ENCODE peak calls at places on chromosome 10, in six cellular contexts. W is astrocyte of the spinal cord, G is GM20000, I is ovary, S is bronchial epithelial cell, T is esophagus muscularis mucosa. O is an unnamed sample.

GRCh38 chr10:6314620-6315205 is 112.0 kb downstream of the PFKFB3 start:
- DNase-seq in W (no peak), G (no peak), I (no peak), S (peak), T (no peak), O (no peak)

GRCh38 chr10:71735709-71736569 is 16.4 kb upstream of the C10orf105 start:
- DNase-seq in W (no peak), G (peak), I (no peak), S (no peak), T (no peak), O (no peak)

GRCh38 chr10:102780246-102780645 is 36.5 kb downstream of the WBP1L start:
- DNase-seq in W (peak), G (no peak), I (no peak), S (peak), T (no peak), O (no peak)

GRCh38 chr10:123117644-123118409 is 17.9 kb upstream of the HMX3 start:
- DNase-seq in W (no peak), G (no peak), I (no peak), S (no peak), T (no peak), O (no peak)

GRCh38 chr10:120433176-120433575 is 23.9 kb upstream of the PLPP4 start:
- DNase-seq in W (no peak), G (no peak), I (no peak), S (no peak), T (no peak), O (no peak)

GRCh38 chr10:95327367-95327766 is 36.6 kb upstream of the PDLIM1 start:
- DNase-seq in W (peak), G (no peak), I (no peak), S (peak), T (no peak), O (no peak)

GRCh38 chr10:14801693-14802092 is 27.0 kb upstream of the FAM107B start:
- DNase-seq in W (no peak), G (no peak), I (no peak), S (no peak), T (no peak), O (no peak)

GRCh38 chr10:103226011-103226410 is 19.7 kb upstream of the RPEL1 start:
- DNase-seq in W (no peak), G (no peak), I (no peak), S (peak), T (no peak), O (no peak)

GRCh38 chr10:89535185-89536012 is at the start of gene SLC16A12:
- DNase-seq in W (peak), G (peak), I (peak), S (no peak), T (no peak), O (no peak)

GRCh38 chr10:57222603-57223002 is 861.5 kb upstream of the ZWINT start:
- DNase-seq in W (no peak), G (no peak), I (no peak), S (no peak), T (no peak), O (no peak)

GRCh38 chr10:85977642-85978041 is 389.0 kb downstream of the GRID1 start:
- DNase-seq in W (no peak), G (no peak), I (no peak), S (no peak), T (peak), O (no peak)

GRCh38 chr10:91023708-91024438 is 103.0 kb upstream of the ANKRD1 start:
- DNase-seq in W (no peak), G (no peak), I (no peak), S (no peak), T (no peak), O (no peak)

GRCh38 chr10:113326160-113327111 is 226.4 kb upstream of the HABP2 start:
- DNase-seq in W (peak), G (peak), I (no peak), S (peak), T (no peak), O (no peak)

GRCh38 chr10:45655219-45655618 is 17.4 kb downstream of the ZFAND4 start:
- DNase-seq in W (no peak), G (no peak), I (no peak), S (no peak), T (no peak), O (no peak)

GRCh38 chr10:29849434-29849833 is 210.0 kb downstream of the JCAD start:
- DNase-seq in W (peak), G (no peak), I (no peak), S (no peak), T (no peak), O (no peak)

GRCh38 chr10:97939446-97939990 is 89.9 kb downstream of the GOLGA7B start:
- DNase-seq in W (no peak), G (no peak), I (no peak), S (peak), T (no peak), O (no peak)

GRCh38 chr10:34223658-34224057 is 591.4 kb downstream of the PARD3 start:
- DNase-seq in W (no peak), G (no peak), I (no peak), S (no peak), T (no peak), O (no peak)

GRCh38 chr10:13890617-13891541 is 304.1 kb downstream of the PRPF18 start:
- DNase-seq in W (peak), G (peak), I (no peak), S (peak), T (no peak), O (no peak)

GRCh38 chr10:71025535-71025934 is 137.2 kb upstream of the PCBD1 start:
- DNase-seq in W (no peak), G (no peak), I (no peak), S (peak), T (no peak), O (no peak)

GRCh38 chr10:18196806-18197550 is 56.8 kb downstream of the CACNB2 start:
- DNase-seq in W (no peak), G (no peak), I (no peak), S (no peak), T (no peak), O (no peak)

GRCh38 chr10:116740971-116741370 is 1.4 kb downstream of the HSPA12A start:
- DNase-seq in W (no peak), G (no peak), I (no peak), S (no peak), T (no peak), O (no peak)

GRCh38 chr10:116733566-116733965 is 8.8 kb downstream of the HSPA12A start:
- DNase-seq in W (no peak), G (no peak), I (no peak), S (no peak), T (no peak), O (no peak)

GRCh38 chr10:116738359-116738738 is 4.0 kb downstream of the HSPA12A start:
- DNase-seq in W (no peak), G (no peak), I (no peak), S (no peak), T (no peak), O (no peak)

GRCh38 chr10:116741391-116742351 is 695 bp downstream of the HSPA12A start:
- DNase-seq in W (no peak), G (no peak), I (peak), S (no peak), T (no peak), O (no peak)

DNA sequence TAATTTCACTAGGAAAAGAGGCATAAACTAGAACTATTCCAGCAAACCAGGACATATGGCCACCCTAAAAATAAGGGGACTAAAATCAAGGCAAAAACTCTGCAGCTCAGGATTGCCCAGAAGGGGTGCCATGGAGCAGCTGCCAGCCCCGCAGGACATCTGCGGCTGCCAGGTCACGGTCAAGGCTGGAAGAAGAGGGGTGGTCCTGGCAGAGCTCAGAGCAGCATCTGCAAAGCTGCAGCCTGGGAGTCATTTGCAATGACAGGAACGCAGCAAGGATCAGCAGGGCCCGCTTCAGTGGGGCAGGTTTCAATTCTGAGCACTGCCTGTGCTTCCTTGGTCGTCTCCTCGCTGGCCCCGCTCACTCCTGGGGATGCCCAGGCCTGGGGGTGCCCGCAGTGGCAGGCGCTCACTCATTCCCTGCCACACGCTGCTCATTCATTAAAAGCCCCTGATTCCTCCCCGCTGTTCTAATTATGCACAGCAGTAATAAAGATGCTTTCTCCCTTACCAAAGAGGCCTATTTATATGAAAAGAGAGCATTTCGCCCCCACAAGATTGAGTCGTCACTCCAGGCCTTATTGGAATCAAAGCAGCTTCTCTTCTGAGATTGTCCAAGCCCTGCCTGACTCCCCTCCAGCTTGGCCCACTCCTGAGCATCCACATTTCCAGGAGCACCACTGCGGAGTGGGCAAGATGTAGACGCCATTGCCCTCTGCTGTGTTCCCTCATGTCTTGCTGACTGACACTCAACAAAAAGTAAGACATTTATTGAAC is 4.6 kb downstream of the HSPA12A start:
- DNase-seq in W (no peak), G (no peak), I (peak), S (no peak), T (no peak), O (no peak)
- TF ChIP-seq CTCF in W (peak), G (no peak), I (no peak), S (peak), T (no peak), O (no peak)

GRCh38 chr10:110881905-110882304 is 10.2 kb downstream of the PDCD4 start:
- DNase-seq in W (no peak), G (no peak), I (no peak), S (no peak), T (no peak), O (no peak)

GRCh38 chr10:110881247-110881646 is 9.5 kb downstream of the PDCD4 start:
- DNase-seq in W (no peak), G (no peak), I (no peak), S (no peak), T (no peak), O (no peak)

GRCh38 chr10:110887560-110887959 is 15.8 kb downstream of the PDCD4 start:
- DNase-seq in W (no peak), G (no peak), I (no peak), S (no peak), T (no peak), O (no peak)

GRCh38 chr10:110883924-110884323 is 12.2 kb downstream of the PDCD4 start:
- DNase-seq in W (peak), G (no peak), I (no peak), S (no peak), T (no peak), O (no peak)

GRCh38 chr10:110885932-110886674 is 14.4 kb downstream of the PDCD4 start:
- DNase-seq in W (no peak), G (no peak), I (no peak), S (no peak), T (no peak), O (no peak)
- TF ChIP-seq CTCF in W (no peak), G (no peak), I (no peak), S (no peak), T (no peak), O (no peak)

GRCh38 chr10:125003146-125003900 is 61.4 kb downstream of the ZRANB1 start:
- DNase-seq in W (no peak), G (no peak), I (peak), S (no peak), T (no peak), O (peak)
- TF ChIP-seq CTCF in W (no peak), G (no peak), I (no peak), S (no peak), T (no peak), O (no peak)

DNA sequence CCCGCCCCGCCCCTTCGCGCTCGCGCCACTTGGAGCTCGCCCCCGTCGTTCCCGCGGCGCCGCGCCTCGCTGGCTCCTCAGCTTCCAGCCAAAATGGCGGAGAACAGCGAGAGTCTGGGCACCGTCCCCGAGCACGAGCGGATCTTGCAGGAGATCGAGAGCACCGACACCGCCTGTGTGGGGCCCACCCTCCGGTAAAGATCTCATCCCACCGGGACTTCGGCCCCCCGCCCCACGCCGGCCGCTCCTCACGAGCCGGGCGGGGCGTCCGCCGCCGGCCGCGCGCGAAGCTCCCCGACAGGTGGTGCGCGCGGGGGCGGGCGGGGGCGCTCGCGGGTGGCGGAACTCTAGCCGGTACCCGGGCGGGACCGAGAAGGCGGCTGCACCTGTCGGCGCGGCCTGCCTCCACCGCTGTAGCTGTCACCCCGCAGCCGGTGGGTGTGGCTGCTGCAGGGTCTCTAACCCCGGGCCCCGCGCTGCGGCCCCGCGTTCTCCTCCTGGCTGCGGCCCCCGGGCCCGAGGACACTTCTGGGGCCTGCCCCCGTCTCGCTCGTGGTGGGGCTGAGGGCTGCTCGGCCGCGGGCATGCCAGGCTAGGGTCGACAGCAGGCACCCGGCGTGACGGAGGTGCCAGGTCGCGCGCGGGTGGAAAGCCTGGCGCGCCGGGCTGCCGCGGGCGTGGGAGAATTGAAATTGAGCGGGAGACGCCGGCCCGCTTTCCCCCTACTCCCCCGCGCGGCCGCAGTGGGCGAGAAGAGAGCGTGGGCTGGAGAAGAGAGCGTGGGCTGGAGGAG is at the start of gene EXOC6:
- DNase-seq in W (peak), G (peak), I (peak), S (peak), T (no peak), O (peak)
- TF ChIP-seq CTCF in W (no peak), G (no peak), I (no peak), S (no peak), T (no peak), O (peak)

GRCh38 chr10:58567652-58568051 is 55.0 kb downstream of the BICC1 start:
- DNase-seq in W (no peak), G (no peak), I (no peak), S (no peak), T (no peak), O (no peak)
- TF ChIP-seq CTCF in W (no peak), G (no peak), I (no peak), S (no peak), T (no peak), O (no peak)

O was measured in natural killer cell.